ENCODE peak calls at places on chromosomes 16 and 17, in six cellular contexts. Y is IMR-90, U is H1, D is neuronal stem cell, P is mesendoderm, M is mesenchymal stem cell. F is an unnamed sample.

GRCh38 chr17:79757140-79757745 is 20.7 kb upstream of the CBX2 start:
- DNase-seq in Y (no peak), P (no peak), M (no peak), U (no peak), D (no peak), F (no peak)

GRCh38 chr17:7633093-7633492 is 3.2 kb downstream of the SHBG start:
- DNase-seq in U (no peak), D (no peak), M (no peak), P (peak), Y (no peak), F (no peak)

GRCh38 chr17:10120749-10121148 is 77.7 kb downstream of the GAS7 start:
- DNase-seq in M (peak), U (no peak), P (no peak), D (no peak), Y (peak), F (no peak)

GRCh38 chr16:88610080-88610479 is 28.3 kb upstream of the IL17C start:
- DNase-seq in U (no peak), M (no peak), P (peak), Y (no peak), D (no peak), F (no peak)

GRCh38 chr17:19397556-19398041 is 10.6 kb upstream of the MFAP4 start:
- DNase-seq in P (peak), U (peak), M (no peak), Y (no peak), D (no peak), F (no peak)

GRCh38 chr17:43905985-43906852 is 1.1 kb downstream of the MPP2 start:
- DNase-seq in Y (peak), D (peak), U (no peak), M (peak), P (peak), F (no peak)

GRCh38 chr16:11439790-11440656 is 94.8 kb downstream of the RMI2 start:
- DNase-seq in Y (no peak), M (no peak), P (peak), D (no peak), U (no peak), F (no peak)

GRCh38 chr17:72477529-72477928 is 356.7 kb downstream of the SOX9 start:
- DNase-seq in U (no peak), D (no peak), Y (no peak), M (no peak), P (no peak), F (no peak)

GRCh38 chr16:725463-726187 is 618 bp downstream of the CCDC78 start:
- DNase-seq in Y (no peak), P (no peak), M (no peak), U (no peak), D (no peak), F (no peak)

GRCh38 chr17:41967141-41967920 is 736 bp downstream of the CNP start:
- DNase-seq in D (no peak), U (no peak), Y (no peak), M (no peak), P (peak), F (no peak)

GRCh38 chr16:49643429-49644142 is 212.3 kb downstream of the ZNF423 start:
- DNase-seq in Y (peak), D (no peak), P (no peak), U (no peak), M (peak), F (no peak)

GRCh38 chr16:80158766-80159165 is 382.0 kb upstream of the DYNLRB2 start:
- DNase-seq in D (no peak), M (no peak), P (no peak), Y (peak), U (no peak), F (no peak)

GRCh38 chr17:49506282-49506681 is 11.2 kb downstream of the NGFR start:
- DNase-seq in P (no peak), D (no peak), Y (no peak), U (no peak), M (no peak), F (no peak)
- H3K4me3 ChIP-seq in P (no peak), D (no peak), Y (no peak), U (no peak), M (peak), F (peak)

DNA sequence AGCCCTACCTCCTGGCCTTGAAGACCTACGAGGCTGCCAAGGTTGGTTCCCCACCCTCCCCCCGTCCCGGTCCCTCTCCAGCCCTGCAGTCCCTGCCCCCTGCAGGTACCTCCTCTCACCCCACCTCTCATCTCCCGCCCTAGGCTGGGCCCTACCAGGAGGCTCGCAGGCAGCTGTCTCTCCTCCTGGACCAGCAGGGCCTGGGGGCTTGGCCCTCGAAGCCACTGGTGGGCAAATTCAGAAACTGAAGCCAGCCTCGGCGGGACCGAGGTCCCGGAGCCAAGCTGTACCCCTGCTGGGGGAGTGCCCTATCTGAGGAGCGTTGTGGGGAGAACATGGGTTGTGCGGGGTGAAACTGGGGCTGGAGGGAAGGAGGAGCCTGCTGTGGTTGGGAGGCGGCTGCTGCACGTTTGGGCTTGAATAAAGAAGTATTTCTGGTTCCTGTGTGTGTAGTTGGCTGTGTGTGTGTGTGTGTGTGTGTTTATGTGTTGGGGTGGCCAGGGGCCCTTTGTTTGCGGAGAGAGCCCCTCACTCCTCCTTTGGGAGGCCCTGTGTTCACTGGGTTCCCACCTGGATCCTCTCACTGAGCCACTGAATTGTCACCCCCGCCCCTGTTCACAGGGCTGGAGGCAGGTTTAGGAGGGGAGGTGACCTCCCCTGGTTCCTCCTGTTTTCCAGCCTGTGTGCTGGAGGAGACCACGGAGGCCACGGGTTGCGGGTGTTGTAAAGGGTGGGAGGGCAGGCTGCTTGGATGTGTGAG is 6.0 kb downstream of the ADAD2 start:
- DNase-seq in Y (no peak), D (no peak), M (no peak), P (no peak), U (no peak), F (no peak)
- H3K23ac ChIP-seq in Y (no peak), D (peak), M (no peak), P (no peak), U (no peak), F (no peak)

GRCh38 chr17:61478790-61479492 is 26.7 kb downstream of the TBX4 start:
- DNase-seq in D (no peak), M (no peak), Y (no peak), P (no peak), U (no peak), F (no peak)

GRCh38 chr17:61480414-61480807 is 28.2 kb downstream of the TBX4 start:
- DNase-seq in M (no peak), U (no peak), D (no peak), P (no peak), Y (no peak), F (no peak)

GRCh38 chr17:61481421-61481820 is 29.2 kb downstream of the TBX4 start:
- DNase-seq in Y (no peak), M (no peak), P (no peak), D (no peak), U (no peak), F (no peak)

GRCh38 chr17:61478026-61478789 is 26.0 kb downstream of the TBX4 start:
- DNase-seq in U (no peak), D (no peak), Y (peak), M (no peak), P (no peak), F (no peak)

GRCh38 chr17:61479493-61480413 is 27.5 kb downstream of the TBX4 start:
- DNase-seq in U (no peak), M (no peak), Y (no peak), P (no peak), D (no peak), F (no peak)
- H2BK5ac ChIP-seq in U (no peak), M (no peak), Y (no peak), P (no peak), D (no peak), F (no peak)

DNA sequence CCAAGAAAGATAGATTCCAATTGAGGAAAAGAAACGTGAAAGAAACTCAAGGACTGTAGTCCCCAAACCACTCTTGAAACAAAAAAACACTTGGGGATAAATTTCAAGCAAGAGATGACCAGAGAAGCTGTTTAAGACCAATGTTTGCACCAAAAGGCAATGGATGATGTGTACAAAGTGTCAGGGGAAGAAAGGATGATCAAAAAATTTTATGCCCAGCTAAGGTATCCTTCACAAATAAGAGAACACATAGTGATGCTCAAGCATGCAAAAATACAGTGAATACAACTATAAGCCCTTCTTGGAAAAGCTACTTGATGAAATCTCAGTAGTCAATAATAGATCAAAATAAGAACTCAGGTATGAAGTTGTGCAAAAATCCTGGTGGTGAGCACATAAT is 281.1 kb downstream of the CEP112 start:
- DNase-seq in D (no peak), U (no peak), M (no peak), Y (no peak), P (no peak), F (no peak)
- H3K4me3 ChIP-seq in D (no peak), U (no peak), M (no peak), Y (no peak), P (no peak), F (no peak)

GRCh38 chr16:81635336-81635947 is 143.6 kb upstream of the PLCG2 start:
- DNase-seq in Y (no peak), P (no peak), D (no peak), M (no peak), U (no peak), F (no peak)
- H3K23ac ChIP-seq in Y (no peak), P (no peak), D (no peak), M (no peak), U (no peak), F (no peak)

GRCh38 chr16:3022208-3022696 is 1.5 kb downstream of the HCFC1R1 start:
- DNase-seq in P (peak), D (peak), M (peak), Y (peak), U (no peak), F (peak)
- H2BK5ac ChIP-seq in P (peak), D (peak), M (peak), Y (peak), U (peak), F (peak)

GRCh38 chr17:81365601-81366585 is 29.4 kb upstream of the BAHCC1 start:
- DNase-seq in P (no peak), M (no peak), Y (peak), D (no peak), U (no peak), F (no peak)
- H3K4me3 ChIP-seq in P (no peak), M (no peak), Y (no peak), D (no peak), U (peak), F (no peak)

GRCh38 chr16:1964046-1964505 is 550 bp downstream of the RPS2 start:
- DNase-seq in M (peak), P (peak), U (no peak), D (no peak), Y (no peak), F (peak)
- H3K23ac ChIP-seq in M (no peak), P (peak), U (no peak), D (peak), Y (peak), F (no peak)

GRCh38 chr16:9300252-9300651 is 208.8 kb downstream of the HAPSTR1 start:
- DNase-seq in P (no peak), M (no peak), D (no peak), U (no peak), Y (no peak), F (no peak)
- H2BK5ac ChIP-seq in P (no peak), M (no peak), D (no peak), U (no peak), Y (no peak), F (no peak)